ENCODE peak calls at places on chromosomes 12 and 14, in six cellular contexts. One of them, this sample, is unnamed.
A peak's percentile ranks its signal among the peaks of the same experiment; 100 is the strongest.

GRCh38 chr12:106193404-106194215 is 54.2 kb downstream of the CKAP4 start:
- DNase-seq in stomach: no peak
- DNase-seq in tibial nerve: no peak
- DNase-seq in sigmoid colon: no peak
- DNase-seq in K562: no peak
- DNase-seq in Peyer's patch: no peak
- DNase-seq in this sample: peak; percentile 86

GRCh38 chr14:64701660-64702059 is 2.6 kb upstream of the PLEKHG3 start:
- DNase-seq in Peyer's patch: no peak
- DNase-seq in tibial nerve: no peak
- DNase-seq in K562: no peak
- DNase-seq in stomach: no peak
- DNase-seq in sigmoid colon: peak; percentile 1
- DNase-seq in this sample: no peak

GRCh38 chr14:105019861-105020814 is 745 bp downstream of the CDCA4 start:
- DNase-seq in stomach: peak; percentile 39
- DNase-seq in sigmoid colon: no peak
- DNase-seq in K562: peak; percentile 21
- DNase-seq in tibial nerve: no peak
- DNase-seq in Peyer's patch: peak; percentile 68
- DNase-seq in this sample: no peak

GRCh38 chr12:65278576-65279386 is at the start of gene MSRB3:
- DNase-seq in stomach: peak; percentile 43
- DNase-seq in sigmoid colon: peak; percentile 92
- DNase-seq in K562: peak; percentile 30
- DNase-seq in Peyer's patch: peak; percentile 61
- DNase-seq in tibial nerve: peak; percentile 56
- DNase-seq in this sample: no peak

GRCh38 chr12:64039285-64039871 is 182.7 kb downstream of the KICS2 start:
- DNase-seq in Peyer's patch: no peak
- DNase-seq in tibial nerve: no peak
- DNase-seq in sigmoid colon: no peak
- DNase-seq in stomach: peak; percentile 64
- DNase-seq in K562: no peak
- DNase-seq in this sample: peak; percentile 91

GRCh38 chr12:130557876-130558770 is 158.0 kb downstream of the RIMBP2 start:
- DNase-seq in K562: no peak
- DNase-seq in sigmoid colon: no peak
- DNase-seq in tibial nerve: no peak
- DNase-seq in stomach: no peak
- DNase-seq in Peyer's patch: peak; percentile 78
- DNase-seq in this sample: no peak

GRCh38 chr12:81022531-81022930 is 55.3 kb upstream of the ACSS3 start:
- DNase-seq in stomach: no peak
- DNase-seq in K562: no peak
- DNase-seq in tibial nerve: no peak
- DNase-seq in Peyer's patch: no peak
- DNase-seq in sigmoid colon: no peak
- DNase-seq in this sample: no peak

GRCh38 chr14:43579743-43580142 is 927.3 kb downstream of the FSCB start:
- DNase-seq in Peyer's patch: no peak
- DNase-seq in sigmoid colon: no peak
- DNase-seq in stomach: no peak
- DNase-seq in tibial nerve: no peak
- DNase-seq in K562: no peak
- DNase-seq in this sample: no peak

GRCh38 chr12:4910502-4911315 is 1.0 kb downstream of the KCNA1 start:
- DNase-seq in Peyer's patch: no peak
- DNase-seq in tibial nerve: no peak
- DNase-seq in sigmoid colon: no peak
- DNase-seq in stomach: no peak
- DNase-seq in K562: no peak
- DNase-seq in this sample: peak; percentile 80

GRCh38 chr12:124233041-124233836 is 61.7 kb upstream of the RFLNA start:
- DNase-seq in tibial nerve: no peak
- DNase-seq in K562: no peak
- DNase-seq in Peyer's patch: no peak
- DNase-seq in stomach: peak; percentile 56
- DNase-seq in sigmoid colon: no peak
- DNase-seq in this sample: no peak

GRCh38 chr12:17992002-17992656 is 97.9 kb downstream of the RERGL start:
- DNase-seq in Peyer's patch: no peak
- DNase-seq in K562: peak; percentile 6
- DNase-seq in sigmoid colon: no peak
- DNase-seq in stomach: no peak
- DNase-seq in tibial nerve: peak; percentile 46
- DNase-seq in this sample: no peak

GRCh38 chr14:104751539-104752337 is 1.2 kb upstream of the SIVA1 start:
- DNase-seq in sigmoid colon: no peak
- DNase-seq in tibial nerve: no peak
- DNase-seq in K562: peak; percentile 45
- DNase-seq in stomach: no peak
- DNase-seq in Peyer's patch: no peak
- DNase-seq in this sample: no peak

GRCh38 chr14:21526672-21527319 is 650 bp upstream of the SALL2 start:
- DNase-seq in sigmoid colon: no peak
- DNase-seq in K562: peak; percentile 18
- DNase-seq in tibial nerve: no peak
- DNase-seq in Peyer's patch: no peak
- DNase-seq in stomach: no peak
- DNase-seq in this sample: no peak

GRCh38 chr14:84998216-84998615 is 531.7 kb upstream of the FLRT2 start:
- DNase-seq in stomach: no peak
- DNase-seq in sigmoid colon: no peak
- DNase-seq in tibial nerve: no peak
- DNase-seq in Peyer's patch: no peak
- DNase-seq in K562: no peak
- DNase-seq in this sample: no peak

GRCh38 chr12:107485731-107486130 is 199.9 kb upstream of the PWP1 start:
- DNase-seq in sigmoid colon: no peak
- DNase-seq in tibial nerve: no peak
- DNase-seq in stomach: no peak
- DNase-seq in K562: no peak
- DNase-seq in Peyer's patch: no peak
- DNase-seq in this sample: no peak

DNA sequence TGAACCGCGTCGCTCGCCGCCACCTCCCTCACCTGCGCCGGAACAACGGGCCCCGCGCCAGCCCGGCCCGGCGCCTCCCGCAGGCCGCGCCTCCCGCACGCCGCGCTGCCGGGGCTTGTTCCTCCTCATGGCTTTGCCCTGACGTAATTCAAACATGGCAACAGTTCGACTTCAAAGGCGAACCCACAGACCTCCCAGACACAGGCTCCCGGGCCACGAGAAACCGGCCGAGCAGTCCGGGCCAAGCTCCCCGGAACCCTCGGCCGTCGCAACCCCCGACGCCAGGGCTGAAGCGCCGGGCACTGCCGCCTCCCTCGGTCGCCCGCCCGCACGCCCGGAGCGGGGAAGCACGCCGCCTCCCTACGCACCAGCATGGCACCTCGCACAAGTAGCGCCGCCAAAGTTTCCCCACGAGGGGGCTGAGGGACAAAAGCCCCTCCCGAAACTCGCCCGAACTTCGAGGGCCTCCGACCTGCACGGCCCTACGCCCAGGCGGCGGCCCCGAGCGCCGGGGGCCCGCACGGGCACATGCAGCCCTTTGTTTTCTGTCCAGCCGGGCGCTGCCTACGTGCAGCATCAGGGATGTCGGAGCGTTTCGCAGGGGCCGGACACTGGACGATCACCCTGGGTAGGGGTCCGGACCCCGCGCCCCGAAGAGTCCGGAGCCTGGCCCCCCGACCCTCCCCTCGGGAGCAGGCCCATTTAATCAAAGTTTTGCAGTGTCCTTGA is 1.7 kb downstream of the SINHCAF start:
- DNase-seq in Peyer's patch: peak; percentile 85
- DNase-seq in tibial nerve: peak; percentile 35
- DNase-seq in K562: peak; percentile 60
- DNase-seq in sigmoid colon: peak; percentile 86
- DNase-seq in stomach: peak; percentile 83
- DNase-seq in this sample: peak; percentile 93
- TF ChIP-seq POLR2A in Peyer's patch: no peak
- TF ChIP-seq POLR2A in tibial nerve: peak; percentile 4
- TF ChIP-seq POLR2A in K562: peak; percentile 34
- TF ChIP-seq POLR2A in sigmoid colon: no peak
- TF ChIP-seq POLR2A in stomach: no peak
- TF ChIP-seq POLR2A in this sample: no peak

DNA sequence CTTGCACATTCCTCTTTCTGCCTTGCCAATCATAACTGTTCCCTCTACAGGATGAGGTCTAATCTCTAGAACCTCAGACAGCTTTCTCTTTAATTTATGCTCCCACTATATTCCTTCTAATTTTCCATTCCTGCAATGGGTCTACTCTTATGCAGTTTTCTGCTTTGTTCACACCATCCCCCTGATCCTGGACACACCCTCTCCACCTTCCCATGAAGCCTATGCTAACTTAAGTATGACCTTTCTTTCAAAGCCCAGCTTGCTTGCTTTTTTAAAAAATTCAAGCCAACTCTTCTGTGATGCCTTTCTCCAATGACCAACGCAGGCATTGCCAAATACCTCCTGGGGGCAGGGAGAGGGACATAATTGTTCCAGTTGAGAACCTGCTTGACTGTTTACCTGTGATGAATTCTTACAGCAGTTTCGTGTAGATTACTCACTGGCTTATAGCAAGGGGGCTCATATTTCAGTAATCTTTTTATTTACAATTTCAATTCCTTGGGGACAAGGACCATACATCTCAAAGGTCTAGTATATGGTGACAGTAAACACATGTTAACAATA is 7.8 kb downstream of the SLC38A1 start:
- DNase-seq in K562: no peak
- DNase-seq in sigmoid colon: no peak
- DNase-seq in tibial nerve: no peak
- DNase-seq in stomach: no peak
- DNase-seq in Peyer's patch: no peak
- DNase-seq in this sample: no peak
- H3K4me1 ChIP-seq in K562: peaks cover 16% of the 10 kb centered on the region
- H3K4me1 ChIP-seq in sigmoid colon: peaks cover 73% of the 10 kb centered on the region
- H3K4me1 ChIP-seq in tibial nerve: peaks cover 4% of the 10 kb centered on the region
- H3K4me1 ChIP-seq in stomach: no peaks in the 10 kb centered on the region
- H3K4me1 ChIP-seq in Peyer's patch: no peaks in the 10 kb centered on the region
- H3K4me1 ChIP-seq in this sample: peaks cover 88% of the 10 kb centered on the region

GRCh38 chr14:106657460-106657859 is 1131.1 kb downstream of the TMEM121 start:
- DNase-seq in stomach: no peak
- DNase-seq in tibial nerve: no peak
- DNase-seq in Peyer's patch: no peak
- DNase-seq in sigmoid colon: no peak
- DNase-seq in K562: no peak
- DNase-seq in this sample: peak; percentile 64
- TF ChIP-seq CTCF in stomach: no peak
- TF ChIP-seq CTCF in tibial nerve: no peak
- TF ChIP-seq CTCF in Peyer's patch: peak; percentile 34
- TF ChIP-seq CTCF in sigmoid colon: no peak
- TF ChIP-seq CTCF in K562: peak; percentile 10
- TF ChIP-seq CTCF in this sample: no peak

GRCh38 chr12:114903394-114903748 is 219.4 kb upstream of the TBX3 start:
- DNase-seq in tibial nerve: no peak
- DNase-seq in stomach: no peak
- DNase-seq in K562: no peak
- DNase-seq in sigmoid colon: no peak
- DNase-seq in Peyer's patch: no peak
- DNase-seq in this sample: no peak
- TF ChIP-seq POLR2A in tibial nerve: no peak
- TF ChIP-seq POLR2A in stomach: no peak
- TF ChIP-seq POLR2A in K562: no peak
- TF ChIP-seq POLR2A in sigmoid colon: no peak
- TF ChIP-seq POLR2A in Peyer's patch: no peak
- TF ChIP-seq POLR2A in this sample: no peak

GRCh38 chr12:104501115-104501514 is 44.4 kb downstream of the CHST11 start:
- DNase-seq in stomach: no peak
- DNase-seq in Peyer's patch: no peak
- DNase-seq in tibial nerve: no peak
- DNase-seq in sigmoid colon: no peak
- DNase-seq in K562: no peak
- DNase-seq in this sample: no peak

GRCh38 chr12:104503191-104503590 is 46.4 kb downstream of the CHST11 start:
- DNase-seq in tibial nerve: no peak
- DNase-seq in stomach: no peak
- DNase-seq in Peyer's patch: no peak
- DNase-seq in sigmoid colon: no peak
- DNase-seq in K562: no peak
- DNase-seq in this sample: no peak

GRCh38 chr12:104499668-104500328 is 43.0 kb downstream of the CHST11 start:
- DNase-seq in K562: no peak
- DNase-seq in sigmoid colon: no peak
- DNase-seq in tibial nerve: no peak
- DNase-seq in stomach: no peak
- DNase-seq in Peyer's patch: no peak
- DNase-seq in this sample: no peak

GRCh38 chr12:104502662-104503061 is 45.9 kb downstream of the CHST11 start:
- DNase-seq in K562: no peak
- DNase-seq in Peyer's patch: no peak
- DNase-seq in stomach: no peak
- DNase-seq in tibial nerve: no peak
- DNase-seq in sigmoid colon: no peak
- DNase-seq in this sample: no peak

DNA sequence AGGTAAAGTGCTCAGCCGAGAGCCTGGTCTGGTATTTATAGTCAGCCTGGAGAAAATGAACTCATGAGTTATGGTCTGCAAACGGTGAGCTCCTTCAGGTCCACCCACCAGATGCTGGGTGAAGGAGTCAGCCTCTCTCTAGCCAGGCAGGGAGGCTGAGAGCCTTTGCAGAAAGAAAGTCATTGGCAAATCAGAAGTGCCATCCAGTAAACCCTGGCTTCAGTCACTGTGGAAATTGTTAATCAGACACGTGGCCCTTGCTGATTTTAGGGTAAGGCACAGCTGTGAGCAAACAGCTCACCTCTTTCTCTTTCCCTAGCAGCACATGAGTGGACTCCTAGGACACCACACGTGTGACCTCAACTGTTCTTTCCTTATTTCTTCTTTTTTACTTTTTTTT is 44.9 kb downstream of the CHST11 start:
- DNase-seq in K562: no peak
- DNase-seq in stomach: no peak
- DNase-seq in Peyer's patch: no peak
- DNase-seq in sigmoid colon: no peak
- DNase-seq in tibial nerve: no peak
- DNase-seq in this sample: no peak
- H3K4me1 ChIP-seq in K562: no peaks in the 10 kb centered on the region
- H3K4me1 ChIP-seq in stomach: peaks cover 16% of the 10 kb centered on the region
- H3K4me1 ChIP-seq in Peyer's patch: peaks cover 12% of the 10 kb centered on the region
- H3K4me1 ChIP-seq in sigmoid colon: peaks cover 3% of the 10 kb centered on the region
- H3K4me1 ChIP-seq in tibial nerve: no peaks in the 10 kb centered on the region
- H3K4me1 ChIP-seq in this sample: peaks cover 4% of the 10 kb centered on the region

DNA sequence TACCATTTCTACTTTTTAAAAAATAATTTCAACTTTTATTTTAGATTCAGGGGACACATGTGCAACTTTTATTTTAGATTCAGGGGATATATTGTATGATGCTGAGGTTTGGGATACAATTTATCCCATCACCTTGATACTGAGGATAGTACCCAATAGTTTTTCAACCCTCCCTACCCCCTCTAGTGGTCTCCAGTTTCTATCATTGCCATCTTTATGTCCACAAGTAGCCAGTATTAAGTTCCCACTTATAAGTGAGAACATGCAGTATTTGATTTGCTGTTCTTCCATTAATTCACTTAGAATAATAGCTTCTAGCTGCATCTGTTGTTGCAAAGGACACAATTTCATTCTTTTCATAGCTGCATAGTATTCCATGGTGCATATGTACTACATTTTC is 162.5 kb downstream of the ANKS1B start:
- DNase-seq in stomach: no peak
- DNase-seq in tibial nerve: no peak
- DNase-seq in K562: no peak
- DNase-seq in Peyer's patch: no peak
- DNase-seq in sigmoid colon: no peak
- DNase-seq in this sample: no peak
- TF ChIP-seq CTCF in stomach: no peak
- TF ChIP-seq CTCF in tibial nerve: no peak
- TF ChIP-seq CTCF in K562: no peak
- TF ChIP-seq CTCF in Peyer's patch: no peak
- TF ChIP-seq CTCF in sigmoid colon: no peak
- TF ChIP-seq CTCF in this sample: no peak

This sample was measured in esophagus muscularis mucosa.